ENCODE peak calls at places on chromosomes 2 and 18, in five cellular contexts. O is body of pancreas, H is neuronal stem cell, C is brain microvascular endothelial cell, F is stomach. J is an unnamed sample. For H3K27me3, the result is how much of the 10 kb centered on the place peaks cover.

GRCh38 chr2:168518555-168519066 is 62.5 kb downstream of the CERS6 start:
- DNase-seq in O (no peak), H (peak), C (peak), F (no peak), J (peak)

GRCh38 chr2:238162516-238163441 is 4.0 kb downstream of the ERFE start:
- DNase-seq in O (no peak), H (no peak), C (no peak), F (no peak), J (peak)

GRCh38 chr18:25360301-25360899 is 8.4 kb upstream of the ZNF521 start:
- DNase-seq in O (no peak), H (no peak), C (no peak), F (no peak), J (no peak)

GRCh38 chr2:182593394-182593707 is 122.7 kb upstream of the DNAJC10 start:
- DNase-seq in O (no peak), H (no peak), C (peak), F (no peak), J (peak)

GRCh38 chr2:45913539-45913938 is 262.1 kb downstream of the PRKCE start:
- DNase-seq in O (no peak), H (no peak), C (no peak), F (no peak), J (no peak)

GRCh38 chr2:134413430-134413829 is 159.6 kb downstream of the MGAT5 start:
- DNase-seq in O (no peak), H (no peak), C (no peak), F (no peak), J (peak)

GRCh38 chr18:10027031-10027430 is 113.2 kb downstream of the VAPA start:
- DNase-seq in O (no peak), H (no peak), C (no peak), F (no peak), J (no peak)

GRCh38 chr2:224031358-224031970 is 7.6 kb downstream of the SERPINE2 start:
- DNase-seq in O (no peak), H (no peak), C (no peak), F (no peak), J (no peak)

GRCh38 chr2:216142540-216142939 is 33.4 kb downstream of the XRCC5 start:
- DNase-seq in O (no peak), H (no peak), C (peak), F (no peak), J (peak)

GRCh38 chr18:65567372-65567771 is 183.4 kb upstream of the CDH7 start:
- DNase-seq in O (no peak), H (no peak), C (no peak), F (no peak), J (no peak)

GRCh38 chr18:36702398-36703010 is 126.3 kb downstream of the TPGS2 start:
- DNase-seq in O (no peak), H (no peak), C (no peak), F (no peak), J (no peak)

GRCh38 chr2:190551928-190552327 is 17.4 kb upstream of the NEMP2 start:
- DNase-seq in O (no peak), H (no peak), C (no peak), F (no peak), J (peak)

GRCh38 chr2:86615596-86615995 is 8.1 kb downstream of the RNF103 start:
- DNase-seq in O (no peak), H (no peak), C (no peak), F (no peak), J (no peak)

GRCh38 chr18:54127759-54128378 is 96.6 kb downstream of the MBD2 start:
- DNase-seq in O (no peak), H (peak), C (peak), F (no peak), J (peak)

DNA sequence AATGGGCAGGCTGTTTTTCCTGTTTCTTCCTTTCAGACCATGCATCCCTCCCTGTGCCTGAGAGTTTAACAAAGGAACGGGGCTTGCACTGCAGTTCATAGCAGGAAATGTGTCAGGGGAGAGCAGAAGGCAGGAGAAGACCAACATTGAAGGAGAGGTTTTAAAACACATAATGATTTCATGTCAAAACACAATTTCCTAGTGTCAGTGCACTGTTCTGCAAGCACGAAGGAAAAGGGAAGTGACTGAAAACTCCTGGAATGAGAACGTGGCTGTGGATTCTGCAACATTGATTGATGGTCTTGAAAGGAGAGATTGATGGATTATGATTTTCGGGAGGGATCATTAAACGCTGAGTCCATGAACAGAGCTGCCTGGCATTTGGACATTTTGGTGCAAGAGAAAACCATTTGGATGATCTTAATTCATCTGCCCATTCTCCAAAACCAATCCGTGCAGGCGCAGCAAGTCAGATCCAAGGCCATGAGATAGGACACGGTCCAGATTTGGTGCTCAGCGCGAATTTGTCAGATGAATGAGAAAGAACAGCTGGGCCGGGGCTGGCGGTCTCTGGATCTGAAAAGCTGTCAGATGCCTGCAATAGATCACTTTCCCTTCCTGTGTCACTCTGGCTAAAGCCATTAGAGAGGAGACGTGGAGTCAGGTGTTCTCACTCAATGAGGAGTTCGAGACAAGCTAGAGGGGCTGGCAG is 38.4 kb downstream of the C1QL2 start:
- DNase-seq in O (peak), H (no peak), C (no peak), F (no peak), J (no peak)
- H3K27me3 ChIP-seq in O (under half), H (under half), C (under half), F (under half), J (under half)

GRCh38 chr2:70888389-70888924 is 47.2 kb upstream of the ATP6V1B1 start:
- DNase-seq in O (no peak), H (no peak), C (no peak), F (no peak), J (no peak)
- H3K27me3 ChIP-seq in O (under half), H (half or more), C (half or more), F (under half), J (half or more)

GRCh38 chr2:232483923-232484627 is 3.6 kb downstream of the ECEL1 start:
- DNase-seq in O (no peak), H (no peak), C (no peak), F (no peak), J (no peak)

GRCh38 chr2:232482301-232483238 is 5.1 kb downstream of the ECEL1 start:
- DNase-seq in O (no peak), H (no peak), C (no peak), F (no peak), J (no peak)

GRCh38 chr2:232484628-232485332 is 2.9 kb downstream of the ECEL1 start:
- DNase-seq in O (no peak), H (no peak), C (no peak), F (no peak), J (no peak)

GRCh38 chr2:232481322-232482140 is 6.1 kb downstream of the ECEL1 start:
- DNase-seq in O (no peak), H (no peak), C (no peak), F (no peak), J (no peak)

DNA sequence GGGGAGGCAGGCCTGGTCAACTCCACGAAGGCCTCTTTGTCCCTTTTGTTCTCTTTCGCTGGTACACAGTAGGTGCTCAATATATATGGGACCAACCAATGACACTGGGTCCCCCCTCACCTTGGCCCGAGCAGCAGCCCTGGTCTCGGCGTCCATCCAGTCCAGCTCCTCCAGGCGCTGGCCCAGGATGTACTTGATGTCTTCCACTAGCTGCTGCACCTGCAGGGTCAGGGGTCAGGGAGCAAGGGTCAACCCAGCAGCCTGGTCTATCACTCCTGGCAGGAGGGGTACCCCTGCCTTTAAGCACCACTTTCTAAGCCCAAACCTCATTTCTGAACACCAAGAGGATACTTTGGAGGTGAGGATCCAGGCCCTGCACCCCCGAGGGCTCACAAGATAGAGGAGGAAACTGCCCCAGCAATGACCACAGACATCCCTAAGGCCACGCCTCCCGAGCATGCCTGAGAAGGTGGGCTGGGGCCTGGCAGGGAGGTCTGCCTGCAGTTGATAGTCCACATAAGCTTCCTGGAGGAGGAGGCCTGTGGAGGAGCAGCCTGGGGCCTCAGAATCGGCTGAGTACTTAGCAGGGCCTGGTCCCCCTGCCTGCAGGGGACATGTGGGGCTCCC is 4.2 kb downstream of the ECEL1 start:
- DNase-seq in O (no peak), H (no peak), C (no peak), F (no peak), J (no peak)
- H3K27me3 ChIP-seq in O (under half), H (half or more), C (half or more), F (under half), J (under half)

GRCh38 chr18:79598885-79599175 is 80.8 kb upstream of the CTDP1 start:
- DNase-seq in O (no peak), H (no peak), C (no peak), F (no peak), J (no peak)
- H3K27me3 ChIP-seq in O (under half), H (under half), C (under half), F (under half), J (under half)

GRCh38 chr2:95063401-95063958 is 38.0 kb downstream of the MAL start:
- DNase-seq in O (no peak), H (no peak), C (no peak), F (peak), J (no peak)

GRCh38 chr2:95061119-95061512 is 35.6 kb downstream of the MAL start:
- DNase-seq in O (no peak), H (no peak), C (no peak), F (no peak), J (no peak)

GRCh38 chr2:95061601-95062183 is 36.2 kb downstream of the MAL start:
- DNase-seq in O (no peak), H (no peak), C (no peak), F (no peak), J (no peak)

GRCh38 chr2:95062247-95062646 is 36.7 kb downstream of the MAL start:
- DNase-seq in O (no peak), H (no peak), C (no peak), F (no peak), J (no peak)

DNA sequence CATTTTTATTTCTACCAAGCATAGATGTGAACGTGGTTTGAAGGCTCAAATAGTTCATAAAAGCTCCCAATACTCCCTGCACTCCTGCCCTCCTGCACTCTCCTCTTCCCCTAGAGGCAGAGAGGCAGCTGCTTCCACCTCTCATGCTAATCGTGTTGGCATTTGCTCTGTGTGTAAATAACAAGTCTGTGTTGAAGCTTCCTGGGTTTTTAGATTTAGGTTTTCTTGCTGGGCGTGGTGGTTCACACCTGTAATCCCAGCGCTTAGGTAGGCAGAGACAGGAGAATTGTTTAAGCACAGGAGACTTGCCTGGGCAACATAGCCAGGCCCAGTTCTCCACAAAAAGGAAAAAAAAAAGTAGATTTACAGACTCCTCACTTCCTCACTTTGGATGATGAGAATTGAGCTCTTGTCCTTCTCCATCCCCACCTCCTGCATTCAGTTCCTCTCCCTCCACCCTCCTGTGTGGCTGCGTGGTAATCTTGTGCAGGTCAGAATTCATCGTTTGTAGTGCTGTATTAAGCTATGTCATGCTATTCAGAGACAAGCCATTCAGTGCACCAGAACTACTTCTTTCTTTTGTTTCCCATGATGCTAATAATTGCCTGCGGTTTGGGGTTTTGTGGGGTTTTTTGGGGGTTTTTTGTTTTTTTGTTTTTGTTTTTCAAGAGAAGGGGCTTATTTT is 37.4 kb downstream of the MAL start:
- DNase-seq in O (no peak), H (no peak), C (no peak), F (no peak), J (no peak)
- H3K27me3 ChIP-seq in O (under half), H (under half), C (under half), F (under half), J (under half)